ENCODE peak calls at places on chromosomes 11 and 22, in seven cellular contexts. One of them, this sample, is unnamed.

GRCh38 chr11:80388133-80388532 is 947.3 kb upstream of the TENM4 start:
- DNase-seq in prostate gland: no peak
- DNase-seq in heart right ventricle: no peak
- DNase-seq in IMR-90: no peak
- DNase-seq in keratinocyte: no peak
- DNase-seq in right cardiac atrium: no peak
- DNase-seq in colonic mucosa: no peak
- DNase-seq in this sample: no peak

GRCh38 chr11:12261551-12261950 is 115.8 kb upstream of the PARVA start:
- DNase-seq in colonic mucosa: no peak
- DNase-seq in heart right ventricle: no peak
- DNase-seq in right cardiac atrium: no peak
- DNase-seq in prostate gland: no peak
- DNase-seq in keratinocyte: no peak
- DNase-seq in IMR-90: no peak
- DNase-seq in this sample: no peak

GRCh38 chr11:121961228-121961860 is 154.7 kb downstream of the BLID start:
- DNase-seq in IMR-90: peak
- DNase-seq in prostate gland: no peak
- DNase-seq in heart right ventricle: no peak
- DNase-seq in colonic mucosa: no peak
- DNase-seq in right cardiac atrium: no peak
- DNase-seq in keratinocyte: no peak
- DNase-seq in this sample: no peak

GRCh38 chr11:123517559-123518364 is 87.7 kb downstream of the GRAMD1B start:
- DNase-seq in keratinocyte: no peak
- DNase-seq in prostate gland: no peak
- DNase-seq in heart right ventricle: no peak
- DNase-seq in colonic mucosa: no peak
- DNase-seq in right cardiac atrium: no peak
- DNase-seq in IMR-90: no peak
- DNase-seq in this sample: no peak

GRCh38 chr11:59187587-59187986 is 15.7 kb downstream of the DTX4 start:
- DNase-seq in heart right ventricle: peak
- DNase-seq in IMR-90: peak
- DNase-seq in right cardiac atrium: peak
- DNase-seq in colonic mucosa: peak
- DNase-seq in prostate gland: no peak
- DNase-seq in keratinocyte: no peak
- DNase-seq in this sample: peak

GRCh38 chr22:26579331-26579886 is 10.5 kb downstream of the TPST2 start:
- DNase-seq in colonic mucosa: peak
- DNase-seq in prostate gland: no peak
- DNase-seq in keratinocyte: no peak
- DNase-seq in IMR-90: no peak
- DNase-seq in heart right ventricle: peak
- DNase-seq in right cardiac atrium: peak
- DNase-seq in this sample: no peak

GRCh38 chr22:34608716-34609115 is 457.2 kb upstream of the ISX start:
- DNase-seq in colonic mucosa: no peak
- DNase-seq in heart right ventricle: no peak
- DNase-seq in IMR-90: no peak
- DNase-seq in keratinocyte: peak
- DNase-seq in prostate gland: no peak
- DNase-seq in right cardiac atrium: no peak
- DNase-seq in this sample: no peak

GRCh38 chr22:37175414-37176144 is 12.5 kb downstream of the C1QTNF6 start:
- DNase-seq in colonic mucosa: no peak
- DNase-seq in keratinocyte: no peak
- DNase-seq in right cardiac atrium: peak
- DNase-seq in prostate gland: no peak
- DNase-seq in heart right ventricle: no peak
- DNase-seq in IMR-90: no peak
- DNase-seq in this sample: no peak

GRCh38 chr22:25048659-25049657 is 96.4 kb downstream of the KIAA1671 start:
- DNase-seq in IMR-90: peak
- DNase-seq in keratinocyte: no peak
- DNase-seq in heart right ventricle: peak
- DNase-seq in colonic mucosa: peak
- DNase-seq in right cardiac atrium: peak
- DNase-seq in prostate gland: peak
- DNase-seq in this sample: peak

GRCh38 chr11:10305964-10306918 is 1.4 kb downstream of the ADM start:
- DNase-seq in heart right ventricle: peak
- DNase-seq in keratinocyte: no peak
- DNase-seq in IMR-90: peak
- DNase-seq in right cardiac atrium: peak
- DNase-seq in colonic mucosa: peak
- DNase-seq in prostate gland: no peak
- DNase-seq in this sample: no peak

GRCh38 chr11:204587-205109 is 2.6 kb downstream of the BET1L start:
- DNase-seq in right cardiac atrium: peak
- DNase-seq in colonic mucosa: peak
- DNase-seq in IMR-90: no peak
- DNase-seq in heart right ventricle: no peak
- DNase-seq in keratinocyte: no peak
- DNase-seq in prostate gland: peak
- DNase-seq in this sample: no peak

GRCh38 chr11:832529-833113 is at the start of gene CD151:
- DNase-seq in right cardiac atrium: peak
- DNase-seq in keratinocyte: no peak
- DNase-seq in prostate gland: no peak
- DNase-seq in IMR-90: peak
- DNase-seq in heart right ventricle: peak
- DNase-seq in colonic mucosa: no peak
- DNase-seq in this sample: no peak

GRCh38 chr22:30425616-30426394 is at the start of gene MTFP1:
- DNase-seq in right cardiac atrium: peak
- DNase-seq in prostate gland: peak
- DNase-seq in keratinocyte: no peak
- DNase-seq in IMR-90: peak
- DNase-seq in heart right ventricle: peak
- DNase-seq in colonic mucosa: peak
- DNase-seq in this sample: no peak

GRCh38 chr11:14424096-14424495 is 65.1 kb upstream of the RRAS2 start:
- DNase-seq in colonic mucosa: no peak
- DNase-seq in IMR-90: peak
- DNase-seq in keratinocyte: no peak
- DNase-seq in prostate gland: no peak
- DNase-seq in heart right ventricle: no peak
- DNase-seq in right cardiac atrium: no peak
- DNase-seq in this sample: no peak

GRCh38 chr22:46083383-46084350 is 66.7 kb upstream of the PPARA start:
- DNase-seq in right cardiac atrium: peak
- DNase-seq in prostate gland: no peak
- DNase-seq in colonic mucosa: no peak
- DNase-seq in IMR-90: no peak
- DNase-seq in keratinocyte: no peak
- DNase-seq in heart right ventricle: peak
- DNase-seq in this sample: no peak

GRCh38 chr22:38735465-38736256 is 20.1 kb downstream of the SUN2 start:
- DNase-seq in keratinocyte: no peak
- DNase-seq in colonic mucosa: no peak
- DNase-seq in prostate gland: no peak
- DNase-seq in IMR-90: no peak
- DNase-seq in heart right ventricle: no peak
- DNase-seq in right cardiac atrium: peak
- DNase-seq in this sample: no peak

GRCh38 chr22:38738475-38739070 is 17.2 kb downstream of the SUN2 start:
- DNase-seq in keratinocyte: no peak
- DNase-seq in colonic mucosa: no peak
- DNase-seq in prostate gland: no peak
- DNase-seq in heart right ventricle: no peak
- DNase-seq in right cardiac atrium: peak
- DNase-seq in IMR-90: no peak
- DNase-seq in this sample: no peak

GRCh38 chr22:38739300-38740055 is 16.3 kb downstream of the SUN2 start:
- DNase-seq in IMR-90: no peak
- DNase-seq in keratinocyte: no peak
- DNase-seq in colonic mucosa: no peak
- DNase-seq in prostate gland: no peak
- DNase-seq in heart right ventricle: peak
- DNase-seq in right cardiac atrium: peak
- DNase-seq in this sample: no peak

GRCh38 chr22:38736257-38736570 is 19.6 kb downstream of the SUN2 start:
- DNase-seq in IMR-90: no peak
- DNase-seq in keratinocyte: no peak
- DNase-seq in heart right ventricle: no peak
- DNase-seq in right cardiac atrium: no peak
- DNase-seq in prostate gland: no peak
- DNase-seq in colonic mucosa: no peak
- DNase-seq in this sample: no peak

GRCh38 chr22:38737302-38738060 is 18.3 kb downstream of the SUN2 start:
- DNase-seq in colonic mucosa: no peak
- DNase-seq in keratinocyte: no peak
- DNase-seq in right cardiac atrium: no peak
- DNase-seq in prostate gland: no peak
- DNase-seq in heart right ventricle: no peak
- DNase-seq in IMR-90: peak
- DNase-seq in this sample: no peak
- H3K27ac ChIP-seq in colonic mucosa: no peak
- H3K27ac ChIP-seq in keratinocyte: no peak
- H3K27ac ChIP-seq in right cardiac atrium: no peak
- H3K27ac ChIP-seq in prostate gland: no peak
- H3K27ac ChIP-seq in heart right ventricle: no peak
- H3K27ac ChIP-seq in IMR-90: no peak
- H3K27ac ChIP-seq in this sample: peak

DNA sequence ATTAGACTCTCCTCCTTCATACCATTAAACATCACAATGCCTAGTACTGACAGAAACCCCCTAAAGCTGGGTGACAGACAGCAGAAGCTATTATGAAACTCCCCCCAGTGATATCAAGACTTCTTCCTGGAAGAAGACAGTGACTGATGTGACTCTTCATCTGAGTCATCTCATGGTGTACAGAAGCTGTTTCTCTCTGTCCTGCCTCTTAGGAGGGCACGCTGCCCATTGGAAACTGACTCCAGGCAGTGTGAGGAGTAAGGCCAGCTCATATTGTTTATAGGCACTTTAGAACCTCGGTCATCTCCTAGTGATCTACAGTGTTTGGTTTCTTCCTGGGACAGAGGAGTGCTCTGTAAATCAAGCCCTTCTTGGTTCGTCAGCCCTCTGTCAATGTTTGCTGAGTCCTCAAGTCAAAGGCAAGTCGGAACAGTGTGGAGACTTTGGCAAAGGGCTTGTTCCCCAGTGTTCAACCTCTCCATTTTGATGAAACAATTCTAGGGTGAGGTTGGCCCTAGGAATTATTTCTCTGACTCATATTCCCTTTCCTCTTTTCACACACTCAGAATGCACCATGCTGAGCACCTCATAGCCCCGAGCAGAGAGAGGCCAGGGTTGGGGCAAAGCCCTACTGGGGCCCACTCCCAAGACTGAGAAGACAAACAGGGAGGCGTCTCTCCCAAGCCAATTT is 172.5 kb upstream of the TMEM45B start:
- DNase-seq in colonic mucosa: no peak
- DNase-seq in IMR-90: peak
- DNase-seq in keratinocyte: peak
- DNase-seq in right cardiac atrium: no peak
- DNase-seq in prostate gland: peak
- DNase-seq in heart right ventricle: no peak
- DNase-seq in this sample: no peak
- H3K27ac ChIP-seq in colonic mucosa: no peak
- H3K27ac ChIP-seq in IMR-90: no peak
- H3K27ac ChIP-seq in keratinocyte: peak
- H3K27ac ChIP-seq in right cardiac atrium: no peak
- H3K27ac ChIP-seq in prostate gland: peak
- H3K27ac ChIP-seq in heart right ventricle: no peak
- H3K27ac ChIP-seq in this sample: no peak

GRCh38 chr11:72842644-72843330 is 28.6 kb downstream of the ATG16L2 start:
- DNase-seq in heart right ventricle: no peak
- DNase-seq in right cardiac atrium: no peak
- DNase-seq in colonic mucosa: no peak
- DNase-seq in IMR-90: no peak
- DNase-seq in keratinocyte: no peak
- DNase-seq in prostate gland: no peak
- DNase-seq in this sample: no peak

GRCh38 chr11:72840780-72841179 is 26.6 kb downstream of the ATG16L2 start:
- DNase-seq in heart right ventricle: no peak
- DNase-seq in colonic mucosa: no peak
- DNase-seq in keratinocyte: no peak
- DNase-seq in prostate gland: no peak
- DNase-seq in right cardiac atrium: no peak
- DNase-seq in IMR-90: peak
- DNase-seq in this sample: no peak

GRCh38 chr11:72841397-72841796 is 27.2 kb downstream of the ATG16L2 start:
- DNase-seq in right cardiac atrium: no peak
- DNase-seq in colonic mucosa: no peak
- DNase-seq in keratinocyte: no peak
- DNase-seq in IMR-90: no peak
- DNase-seq in prostate gland: no peak
- DNase-seq in heart right ventricle: no peak
- DNase-seq in this sample: no peak

GRCh38 chr11:72844356-72844755 is 30.1 kb downstream of the ATG16L2 start:
- DNase-seq in prostate gland: no peak
- DNase-seq in heart right ventricle: no peak
- DNase-seq in keratinocyte: no peak
- DNase-seq in right cardiac atrium: no peak
- DNase-seq in IMR-90: peak
- DNase-seq in colonic mucosa: no peak
- DNase-seq in this sample: no peak

DNA sequence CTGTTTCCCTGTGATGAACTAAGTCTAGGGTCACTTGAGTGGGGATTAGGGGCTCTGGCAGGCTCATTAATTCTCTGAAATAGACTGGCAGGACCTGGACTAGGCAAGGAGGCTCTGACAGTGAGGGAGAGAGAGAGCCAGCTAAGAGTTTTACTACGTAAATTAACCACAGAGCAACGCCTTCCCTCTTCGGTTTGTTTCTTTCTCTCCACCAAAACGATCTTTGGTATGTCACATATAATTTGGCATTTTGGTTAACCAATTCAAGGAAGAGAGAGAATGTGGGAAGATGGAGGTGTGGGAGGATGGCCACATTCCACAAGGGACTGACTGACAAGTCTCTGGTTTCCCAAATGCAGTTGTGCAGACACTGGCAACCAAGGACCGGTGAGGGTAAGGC is 27.9 kb downstream of the ATG16L2 start:
- DNase-seq in keratinocyte: no peak
- DNase-seq in colonic mucosa: no peak
- DNase-seq in IMR-90: no peak
- DNase-seq in prostate gland: no peak
- DNase-seq in heart right ventricle: no peak
- DNase-seq in right cardiac atrium: no peak
- DNase-seq in this sample: no peak
- H3K27ac ChIP-seq in keratinocyte: no peak
- H3K27ac ChIP-seq in colonic mucosa: no peak
- H3K27ac ChIP-seq in IMR-90: no peak
- H3K27ac ChIP-seq in prostate gland: no peak
- H3K27ac ChIP-seq in heart right ventricle: peak
- H3K27ac ChIP-seq in right cardiac atrium: peak
- H3K27ac ChIP-seq in this sample: no peak

DNA sequence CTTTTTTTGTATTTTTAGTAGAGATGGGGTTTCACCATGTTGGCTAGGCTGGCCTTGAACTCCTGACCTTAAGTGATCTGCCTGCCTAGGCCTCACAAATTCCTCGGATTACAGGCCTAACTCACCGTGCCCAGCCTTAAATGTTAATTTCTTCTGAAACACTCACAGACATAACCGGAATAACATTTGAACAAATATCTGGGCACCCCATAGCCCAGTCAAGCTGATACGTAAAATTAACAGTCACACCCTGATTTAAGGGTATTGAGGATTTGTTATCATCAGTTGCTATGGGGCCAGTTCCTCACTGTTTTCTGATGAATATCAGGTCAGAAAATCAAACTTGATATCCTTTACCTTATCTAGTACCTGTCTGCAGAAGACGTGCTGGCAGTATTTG is 23.0 kb upstream of the OR9Q1 start:
- DNase-seq in right cardiac atrium: no peak
- DNase-seq in colonic mucosa: no peak
- DNase-seq in heart right ventricle: no peak
- DNase-seq in keratinocyte: no peak
- DNase-seq in prostate gland: no peak
- DNase-seq in IMR-90: no peak
- DNase-seq in this sample: no peak
- H3K27ac ChIP-seq in right cardiac atrium: no peak
- H3K27ac ChIP-seq in colonic mucosa: no peak
- H3K27ac ChIP-seq in heart right ventricle: no peak
- H3K27ac ChIP-seq in keratinocyte: no peak
- H3K27ac ChIP-seq in prostate gland: no peak
- H3K27ac ChIP-seq in IMR-90: no peak
- H3K27ac ChIP-seq in this sample: no peak